ENCODE peak calls at places on chromosomes 4 and X, in seven cellular contexts. Z is Calu3; I is iris pigment epithelial cell; S is T-helper 22 cell; H is HFFc6; G is stimulated activated naive B cell treated with anti-CD40 and anti-IgM and Interleukin-4, amounts not matched to agents 10 μg/mL and 1 μg/mL and 100 μg/mL, for 72 hours; P is tibial artery. U is an unnamed sample.

GRCh38 chrX:104833401-104833800 is 267.4 kb downstream of the IL1RAPL2 start:
- DNase-seq in S (no peak), H (no peak), I (no peak), Z (no peak), P (no peak), G (no peak), U (no peak)

GRCh38 chr4:24778427-24779225 is 16.7 kb upstream of the SOD3 start:
- DNase-seq in H (peak; percentile 96), S (no peak), P (peak; percentile 82), I (peak; percentile 95), G (no peak), Z (no peak), U (peak; percentile 82)

GRCh38 chrX:11261260-11261659 is 32.0 kb upstream of the AMELX start:
- DNase-seq in S (no peak), H (peak; percentile 66), I (peak; percentile 76), Z (no peak), G (no peak), P (no peak), U (no peak)

GRCh38 chr4:176981551-176981950 is 188.8 kb upstream of the VEGFC start:
- DNase-seq in G (no peak), Z (no peak), I (peak; percentile 89), P (no peak), S (no peak), H (no peak), U (no peak)

GRCh38 chr4:106659386-106659785 is 290.8 kb upstream of the GIMD1 start:
- DNase-seq in H (no peak), G (no peak), I (peak; percentile 27), Z (no peak), S (no peak), P (no peak), U (no peak)

GRCh38 chrX:41553688-41554087 is 106.5 kb downstream of the NYX start:
- DNase-seq in Z (no peak), P (no peak), S (no peak), I (peak; percentile 30), H (peak; percentile 2), G (no peak), U (no peak)

GRCh38 chr4:53987761-53988171 is 76.6 kb downstream of the CHIC2 start:
- DNase-seq in H (peak; percentile 84), P (no peak), Z (no peak), G (no peak), I (peak; percentile 77), S (no peak), U (no peak)

GRCh38 chr4:74006009-74006476 is 7.6 kb upstream of the CXCL5 start:
- DNase-seq in H (no peak), I (peak; percentile 73), S (no peak), P (no peak), Z (no peak), G (no peak), U (no peak)

GRCh38 chr4:8050555-8051206 is 107.9 kb downstream of the ABLIM2 start:
- DNase-seq in H (no peak), I (peak; percentile 35), Z (no peak), S (no peak), G (no peak), P (peak; percentile 43), U (no peak)

GRCh38 chr4:20062054-20062453 is 189.7 kb upstream of the SLIT2 start:
- DNase-seq in Z (no peak), G (no peak), S (no peak), P (no peak), I (no peak), H (no peak), U (no peak)

GRCh38 chr4:51884606-51885005 is 41.7 kb downstream of the DCUN1D4 start:
- DNase-seq in H (no peak), S (no peak), Z (no peak), G (no peak), P (no peak), I (no peak), U (no peak)

GRCh38 chrX:9682456-9682855 is 83.2 kb downstream of the GPR143 start:
- DNase-seq in H (peak; percentile 4), G (no peak), I (peak; percentile 50), P (no peak), S (no peak), Z (no peak), U (no peak)

GRCh38 chr4:178205826-178206225 is 763.6 kb upstream of the AGA start:
- DNase-seq in Z (no peak), I (no peak), H (no peak), P (no peak), G (no peak), S (no peak), U (no peak)

GRCh38 chr4:140260227-140260626 is 106.2 kb upstream of the MAML3 start:
- DNase-seq in I (peak; percentile 94), S (no peak), H (peak; percentile 82), G (no peak), P (no peak), Z (no peak), U (no peak)

U was measured in suprapubic skin.